ENCODE peak calls at places on chromosome 11, in six cellular contexts. One of them, this sample, is unnamed. For H3K9me3 and H3K27me3, the result is how much of the 10 kb centered on the place peaks cover.

GRCh38 chr11:107916671-107917241 is 11.5 kb upstream of the RAB39A start:
- DNase-seq in endodermal cell: peak
- DNase-seq in heart right ventricle: no peak
- DNase-seq in breast epithelium: no peak
- DNase-seq in PC-3: peak
- DNase-seq in AG04450: no peak
- DNase-seq in this sample: no peak

GRCh38 chr11:10631761-10632160 is 61.8 kb downstream of the IRAG1 start:
- DNase-seq in endodermal cell: peak
- DNase-seq in heart right ventricle: no peak
- DNase-seq in breast epithelium: no peak
- DNase-seq in PC-3: no peak
- DNase-seq in AG04450: no peak
- DNase-seq in this sample: no peak

GRCh38 chr11:125070699-125071254 is 7.7 kb downstream of the SLC37A2 start:
- DNase-seq in endodermal cell: peak
- DNase-seq in heart right ventricle: peak
- DNase-seq in breast epithelium: no peak
- DNase-seq in PC-3: peak
- DNase-seq in AG04450: no peak
- DNase-seq in this sample: peak

GRCh38 chr11:110908401-110909106 is 196.3 kb upstream of the ARHGAP20 start:
- DNase-seq in endodermal cell: no peak
- DNase-seq in heart right ventricle: no peak
- DNase-seq in breast epithelium: no peak
- DNase-seq in PC-3: peak
- DNase-seq in AG04450: peak
- DNase-seq in this sample: no peak

GRCh38 chr11:112795896-112796686 is 165.1 kb upstream of the NCAM1 start:
- DNase-seq in endodermal cell: no peak
- DNase-seq in heart right ventricle: no peak
- DNase-seq in breast epithelium: no peak
- DNase-seq in PC-3: no peak
- DNase-seq in AG04450: no peak
- DNase-seq in this sample: no peak

GRCh38 chr11:57224537-57224936 is 12.5 kb downstream of the APLNR start:
- DNase-seq in endodermal cell: no peak
- DNase-seq in heart right ventricle: no peak
- DNase-seq in breast epithelium: no peak
- DNase-seq in PC-3: peak
- DNase-seq in AG04450: no peak
- DNase-seq in this sample: no peak

GRCh38 chr11:69667619-69668604 is 7.2 kb downstream of the LTO1 start:
- DNase-seq in endodermal cell: peak
- DNase-seq in heart right ventricle: no peak
- DNase-seq in breast epithelium: peak
- DNase-seq in PC-3: no peak
- DNase-seq in AG04450: no peak
- DNase-seq in this sample: no peak

GRCh38 chr11:26830757-26831156 is 108.9 kb upstream of the SLC5A12 start:
- DNase-seq in endodermal cell: no peak
- DNase-seq in heart right ventricle: no peak
- DNase-seq in breast epithelium: no peak
- DNase-seq in PC-3: no peak
- DNase-seq in AG04450: no peak
- DNase-seq in this sample: no peak

GRCh38 chr11:19241260-19242183 is 777 bp upstream of the E2F8 start:
- DNase-seq in endodermal cell: peak
- DNase-seq in heart right ventricle: peak
- DNase-seq in breast epithelium: no peak
- DNase-seq in PC-3: peak
- DNase-seq in AG04450: no peak
- DNase-seq in this sample: no peak

GRCh38 chr11:12698049-12698448 is 23.8 kb downstream of the TEAD1 start:
- DNase-seq in endodermal cell: peak
- DNase-seq in heart right ventricle: no peak
- DNase-seq in breast epithelium: no peak
- DNase-seq in PC-3: no peak
- DNase-seq in AG04450: no peak
- DNase-seq in this sample: no peak

GRCh38 chr11:129236850-129237249 is 44.7 kb upstream of the ARHGAP32 start:
- DNase-seq in endodermal cell: no peak
- DNase-seq in heart right ventricle: no peak
- DNase-seq in breast epithelium: no peak
- DNase-seq in PC-3: no peak
- DNase-seq in AG04450: no peak
- DNase-seq in this sample: no peak

DNA sequence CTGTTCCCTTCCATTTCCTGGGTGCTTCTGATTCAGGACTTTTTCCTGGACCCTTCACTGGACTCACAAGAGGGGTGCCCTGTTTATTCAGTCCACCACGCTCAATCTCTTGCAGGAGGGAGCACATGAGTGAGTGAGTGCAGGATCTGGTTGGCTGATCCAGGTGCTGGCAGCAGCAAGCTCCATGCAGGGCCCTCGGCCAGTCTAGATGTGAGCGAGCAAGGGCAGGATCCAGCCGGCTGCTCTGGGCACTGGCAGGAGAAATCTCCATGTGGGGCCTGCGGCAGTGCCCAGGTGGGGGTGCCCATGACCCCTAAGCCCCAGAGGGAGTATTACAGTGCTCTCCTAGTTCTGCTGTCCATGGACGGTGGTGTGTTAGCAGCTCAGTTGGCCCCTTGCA is 11.5 kb upstream of the FOLR3 start:
- DNase-seq in endodermal cell: no peak
- DNase-seq in heart right ventricle: no peak
- DNase-seq in breast epithelium: no peak
- DNase-seq in PC-3: no peak
- DNase-seq in AG04450: no peak
- DNase-seq in this sample: no peak
- H3K9me3 ChIP-seq in endodermal cell: under half
- H3K9me3 ChIP-seq in heart right ventricle: under half
- H3K9me3 ChIP-seq in breast epithelium: under half
- H3K9me3 ChIP-seq in PC-3: under half
- H3K9me3 ChIP-seq in AG04450: under half
- H3K9me3 ChIP-seq in this sample: under half

GRCh38 chr11:17015639-17016125 is 1.5 kb upstream of the PLEKHA7 start:
- DNase-seq in endodermal cell: no peak
- DNase-seq in heart right ventricle: no peak
- DNase-seq in breast epithelium: no peak
- DNase-seq in PC-3: no peak
- DNase-seq in AG04450: peak
- DNase-seq in this sample: no peak

GRCh38 chr11:17012712-17013547 is 1.3 kb downstream of the PLEKHA7 start:
- DNase-seq in endodermal cell: peak
- DNase-seq in heart right ventricle: peak
- DNase-seq in breast epithelium: no peak
- DNase-seq in PC-3: peak
- DNase-seq in AG04450: no peak
- DNase-seq in this sample: peak

GRCh38 chr11:17013548-17014320 is 480 bp downstream of the PLEKHA7 start:
- DNase-seq in endodermal cell: peak
- DNase-seq in heart right ventricle: peak
- DNase-seq in breast epithelium: no peak
- DNase-seq in PC-3: peak
- DNase-seq in AG04450: no peak
- DNase-seq in this sample: no peak

GRCh38 chr11:17014321-17014773 is at the start of gene PLEKHA7:
- DNase-seq in endodermal cell: peak
- DNase-seq in heart right ventricle: no peak
- DNase-seq in breast epithelium: no peak
- DNase-seq in PC-3: peak
- DNase-seq in AG04450: no peak
- DNase-seq in this sample: no peak

DNA sequence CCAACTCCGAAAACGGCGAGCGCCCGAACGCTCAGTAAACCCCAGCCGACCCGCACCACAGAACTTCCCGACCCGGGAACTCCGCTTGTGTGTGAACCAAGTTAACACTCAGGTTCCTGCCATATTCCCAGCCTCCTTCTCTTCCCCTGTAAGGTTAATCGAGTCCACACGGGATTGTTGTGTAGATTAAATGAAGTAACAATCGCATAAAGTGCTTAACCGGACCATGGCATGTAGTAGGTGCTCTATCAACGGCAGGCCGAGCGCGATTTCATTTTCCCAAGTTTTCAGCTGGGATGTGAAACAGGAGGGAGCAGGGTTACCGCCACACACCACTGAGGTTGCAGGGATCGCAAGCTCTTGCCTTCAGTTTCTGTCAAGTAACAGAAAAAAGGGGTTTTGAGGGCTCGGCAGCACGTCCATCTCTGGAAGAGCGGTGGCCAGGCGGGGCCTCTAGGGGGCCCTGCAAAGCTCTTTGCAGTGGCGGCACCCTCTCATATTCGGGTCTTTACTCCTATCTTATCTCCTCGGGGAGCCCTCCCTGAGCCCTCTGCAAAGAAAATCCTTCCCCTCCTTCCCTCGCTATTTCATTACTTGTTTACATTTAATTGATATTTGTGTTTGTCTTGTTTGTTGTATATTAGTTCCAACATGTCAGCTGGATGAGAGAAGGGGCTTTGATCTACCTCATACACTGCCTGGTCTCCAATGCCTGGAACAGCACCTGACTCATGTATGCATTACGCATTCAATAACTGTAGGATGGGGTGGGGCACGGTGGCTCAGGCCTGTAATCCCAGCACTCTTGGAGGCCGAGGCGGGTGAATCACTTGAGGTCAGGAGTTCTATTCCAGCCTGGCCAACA is 792 bp upstream of the PLEKHA7 start:
- DNase-seq in endodermal cell: peak
- DNase-seq in heart right ventricle: no peak
- DNase-seq in breast epithelium: no peak
- DNase-seq in PC-3: peak
- DNase-seq in AG04450: no peak
- DNase-seq in this sample: no peak
- TF ChIP-seq CTCF in endodermal cell: peak
- TF ChIP-seq CTCF in heart right ventricle: peak
- TF ChIP-seq CTCF in breast epithelium: peak
- TF ChIP-seq CTCF in PC-3: peak
- TF ChIP-seq CTCF in AG04450: peak
- TF ChIP-seq CTCF in this sample: peak

GRCh38 chr11:75387742-75388294 is 11.5 kb upstream of the RPS3 start:
- DNase-seq in endodermal cell: no peak
- DNase-seq in heart right ventricle: no peak
- DNase-seq in breast epithelium: no peak
- DNase-seq in PC-3: no peak
- DNase-seq in AG04450: no peak
- DNase-seq in this sample: no peak

GRCh38 chr11:75383246-75383645 is 16.1 kb upstream of the RPS3 start:
- DNase-seq in endodermal cell: peak
- DNase-seq in heart right ventricle: no peak
- DNase-seq in breast epithelium: peak
- DNase-seq in PC-3: no peak
- DNase-seq in AG04450: no peak
- DNase-seq in this sample: no peak

GRCh38 chr11:75380716-75381420 is 18.4 kb upstream of the RPS3 start:
- DNase-seq in endodermal cell: no peak
- DNase-seq in heart right ventricle: no peak
- DNase-seq in breast epithelium: no peak
- DNase-seq in PC-3: peak
- DNase-seq in AG04450: no peak
- DNase-seq in this sample: no peak

GRCh38 chr11:75386912-75387311 is 12.4 kb upstream of the RPS3 start:
- DNase-seq in endodermal cell: no peak
- DNase-seq in heart right ventricle: no peak
- DNase-seq in breast epithelium: no peak
- DNase-seq in PC-3: peak
- DNase-seq in AG04450: no peak
- DNase-seq in this sample: no peak

DNA sequence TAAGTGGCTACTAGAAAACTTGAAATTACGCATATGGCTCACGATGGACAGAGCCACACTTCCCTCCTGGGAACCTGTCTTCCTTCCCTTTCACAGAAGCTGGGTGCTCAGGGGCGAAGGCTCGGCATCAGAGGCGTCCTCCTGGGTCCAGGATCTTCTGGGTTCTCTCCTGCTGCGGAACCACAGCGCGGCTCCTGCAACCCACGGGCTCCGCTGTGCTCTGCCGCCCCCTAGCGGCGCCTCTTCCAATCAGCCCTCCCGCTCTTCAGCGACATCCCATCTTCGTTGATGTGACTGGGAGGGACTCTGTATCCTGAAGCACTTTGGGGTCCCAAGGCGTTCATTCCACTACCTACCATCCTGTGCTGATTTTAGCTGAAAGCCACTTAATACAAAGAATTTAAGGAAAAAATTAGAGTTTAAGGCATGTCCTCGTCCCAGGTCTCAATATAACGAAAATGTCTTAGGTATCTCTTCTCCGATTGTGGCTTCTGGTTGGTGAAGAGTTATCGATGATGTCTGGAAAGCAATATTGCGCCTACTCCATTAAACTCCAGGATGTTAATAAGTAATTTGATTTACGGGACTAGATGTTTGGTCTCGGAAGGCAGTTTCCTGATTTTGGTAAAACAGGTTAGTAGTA is 14.8 kb upstream of the RPS3 start:
- DNase-seq in endodermal cell: peak
- DNase-seq in heart right ventricle: peak
- DNase-seq in breast epithelium: peak
- DNase-seq in PC-3: peak
- DNase-seq in AG04450: no peak
- DNase-seq in this sample: peak
- H3K27me3 ChIP-seq in endodermal cell: under half
- H3K27me3 ChIP-seq in heart right ventricle: under half
- H3K27me3 ChIP-seq in breast epithelium: under half
- H3K27me3 ChIP-seq in PC-3: under half
- H3K27me3 ChIP-seq in AG04450: under half
- H3K27me3 ChIP-seq in this sample: under half

GRCh38 chr11:117074122-117074521 is 24.1 kb downstream of the SIK3 start:
- DNase-seq in endodermal cell: no peak
- DNase-seq in heart right ventricle: no peak
- DNase-seq in breast epithelium: no peak
- DNase-seq in PC-3: no peak
- DNase-seq in AG04450: no peak
- DNase-seq in this sample: no peak

GRCh38 chr11:117072517-117073218 is 25.6 kb downstream of the SIK3 start:
- DNase-seq in endodermal cell: no peak
- DNase-seq in heart right ventricle: no peak
- DNase-seq in breast epithelium: no peak
- DNase-seq in PC-3: peak
- DNase-seq in AG04450: peak
- DNase-seq in this sample: no peak

GRCh38 chr11:117076941-117077659 is 21.1 kb downstream of the SIK3 start:
- DNase-seq in endodermal cell: no peak
- DNase-seq in heart right ventricle: no peak
- DNase-seq in breast epithelium: no peak
- DNase-seq in PC-3: no peak
- DNase-seq in AG04450: no peak
- DNase-seq in this sample: no peak

GRCh38 chr11:117073539-117073938 is 24.7 kb downstream of the SIK3 start:
- DNase-seq in endodermal cell: no peak
- DNase-seq in heart right ventricle: no peak
- DNase-seq in breast epithelium: no peak
- DNase-seq in PC-3: no peak
- DNase-seq in AG04450: no peak
- DNase-seq in this sample: no peak

DNA sequence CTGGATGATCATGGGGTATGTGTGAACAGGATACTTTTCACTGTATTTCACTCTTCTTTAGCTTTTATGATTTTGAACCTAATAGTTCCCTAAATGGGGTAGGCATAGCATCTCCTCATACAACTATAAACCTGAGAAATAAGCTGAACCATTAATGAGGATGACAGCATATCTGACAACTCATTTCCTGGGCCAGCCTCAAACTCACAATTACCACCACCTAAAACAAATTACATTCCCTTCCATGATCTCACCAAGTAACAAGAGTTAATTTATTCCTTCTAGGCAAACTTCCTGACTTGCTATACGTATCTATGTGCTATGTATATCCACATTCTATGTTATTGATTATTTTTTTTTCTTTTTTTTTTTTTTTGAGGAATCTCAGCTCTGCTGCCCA is 23.0 kb downstream of the SIK3 start:
- DNase-seq in endodermal cell: no peak
- DNase-seq in heart right ventricle: no peak
- DNase-seq in breast epithelium: no peak
- DNase-seq in PC-3: peak
- DNase-seq in AG04450: no peak
- DNase-seq in this sample: no peak
- H3K9me3 ChIP-seq in endodermal cell: under half
- H3K9me3 ChIP-seq in heart right ventricle: under half
- H3K9me3 ChIP-seq in breast epithelium: under half
- H3K9me3 ChIP-seq in PC-3: under half
- H3K9me3 ChIP-seq in AG04450: under half
- H3K9me3 ChIP-seq in this sample: under half